ENCODE peak calls at places on chromosomes 2 and 18, in eight cellular contexts. One of them, this sample, is unnamed. For H3K27me3, the result is how much of the 10 kb centered on the place peaks cover.

GRCh38 chr2:100919316-100919715 is 82.8 kb upstream of the RPL31 start:
- DNase-seq in BE2C: peak
- DNase-seq in IMR-90: no peak
- DNase-seq in left ventricle myocardium inferior: no peak
- DNase-seq in GM23338: peak
- DNase-seq in heart left ventricle: no peak
- DNase-seq in bronchial epithelial cell: no peak
- DNase-seq in ascending aorta: no peak
- DNase-seq in this sample: no peak

GRCh38 chr18:58953627-58954026 is 89.0 kb downstream of the ZNF532 start:
- DNase-seq in left ventricle myocardium inferior: peak
- DNase-seq in heart left ventricle: peak
- DNase-seq in BE2C: peak
- DNase-seq in GM23338: no peak
- DNase-seq in bronchial epithelial cell: no peak
- DNase-seq in ascending aorta: no peak
- DNase-seq in IMR-90: no peak
- DNase-seq in this sample: no peak

GRCh38 chr18:35345460-35345921 is 1.3 kb upstream of the ZNF24 start:
- DNase-seq in bronchial epithelial cell: no peak
- DNase-seq in left ventricle myocardium inferior: no peak
- DNase-seq in IMR-90: no peak
- DNase-seq in ascending aorta: no peak
- DNase-seq in GM23338: peak
- DNase-seq in heart left ventricle: no peak
- DNase-seq in BE2C: no peak
- DNase-seq in this sample: no peak

GRCh38 chr2:11044201-11044600 is 111.1 kb upstream of the SLC66A3 start:
- DNase-seq in heart left ventricle: no peak
- DNase-seq in BE2C: no peak
- DNase-seq in ascending aorta: no peak
- DNase-seq in bronchial epithelial cell: no peak
- DNase-seq in GM23338: no peak
- DNase-seq in left ventricle myocardium inferior: no peak
- DNase-seq in IMR-90: no peak
- DNase-seq in this sample: no peak

GRCh38 chr18:61876899-61877298 is 15.9 kb downstream of the RNF152 start:
- DNase-seq in IMR-90: no peak
- DNase-seq in ascending aorta: no peak
- DNase-seq in BE2C: no peak
- DNase-seq in left ventricle myocardium inferior: no peak
- DNase-seq in bronchial epithelial cell: no peak
- DNase-seq in GM23338: no peak
- DNase-seq in heart left ventricle: no peak
- DNase-seq in this sample: no peak

GRCh38 chr2:206800501-206801416 is 35.4 kb downstream of the FASTKD2 start:
- DNase-seq in left ventricle myocardium inferior: peak
- DNase-seq in ascending aorta: no peak
- DNase-seq in heart left ventricle: peak
- DNase-seq in bronchial epithelial cell: peak
- DNase-seq in GM23338: peak
- DNase-seq in IMR-90: peak
- DNase-seq in BE2C: peak
- DNase-seq in this sample: peak

GRCh38 chr2:169709970-169710369 is 15.7 kb downstream of the PHOSPHO2 start:
- DNase-seq in BE2C: no peak
- DNase-seq in IMR-90: no peak
- DNase-seq in ascending aorta: no peak
- DNase-seq in left ventricle myocardium inferior: no peak
- DNase-seq in GM23338: no peak
- DNase-seq in bronchial epithelial cell: peak
- DNase-seq in heart left ventricle: no peak
- DNase-seq in this sample: no peak

GRCh38 chr2:238895901-238896600 is 48.2 kb downstream of the TWIST2 start:
- DNase-seq in IMR-90: peak
- DNase-seq in bronchial epithelial cell: no peak
- DNase-seq in ascending aorta: no peak
- DNase-seq in heart left ventricle: peak
- DNase-seq in left ventricle myocardium inferior: peak
- DNase-seq in BE2C: no peak
- DNase-seq in GM23338: peak
- DNase-seq in this sample: no peak

GRCh38 chr2:234674781-234675201 is 177.9 kb upstream of the ARL4C start:
- DNase-seq in BE2C: no peak
- DNase-seq in bronchial epithelial cell: peak
- DNase-seq in IMR-90: peak
- DNase-seq in GM23338: no peak
- DNase-seq in heart left ventricle: no peak
- DNase-seq in ascending aorta: no peak
- DNase-seq in left ventricle myocardium inferior: no peak
- DNase-seq in this sample: no peak

GRCh38 chr18:58117685-58118403 is 73.8 kb downstream of the NEDD4L start:
- DNase-seq in heart left ventricle: no peak
- DNase-seq in left ventricle myocardium inferior: no peak
- DNase-seq in GM23338: no peak
- DNase-seq in bronchial epithelial cell: peak
- DNase-seq in BE2C: peak
- DNase-seq in IMR-90: peak
- DNase-seq in ascending aorta: no peak
- DNase-seq in this sample: peak

GRCh38 chr2:130150181-130151144 is 5.6 kb upstream of the CCDC74B start:
- DNase-seq in GM23338: peak
- DNase-seq in bronchial epithelial cell: no peak
- DNase-seq in ascending aorta: no peak
- DNase-seq in IMR-90: no peak
- DNase-seq in left ventricle myocardium inferior: no peak
- DNase-seq in BE2C: no peak
- DNase-seq in heart left ventricle: no peak
- DNase-seq in this sample: peak

GRCh38 chr2:16217271-16217670 is 276.9 kb downstream of the MYCN start:
- DNase-seq in IMR-90: no peak
- DNase-seq in heart left ventricle: no peak
- DNase-seq in GM23338: no peak
- DNase-seq in left ventricle myocardium inferior: no peak
- DNase-seq in ascending aorta: no peak
- DNase-seq in bronchial epithelial cell: no peak
- DNase-seq in BE2C: peak
- DNase-seq in this sample: no peak

GRCh38 chr18:73975266-73975665 is 172.4 kb downstream of the FBXO15 start:
- DNase-seq in heart left ventricle: no peak
- DNase-seq in GM23338: no peak
- DNase-seq in ascending aorta: no peak
- DNase-seq in BE2C: no peak
- DNase-seq in left ventricle myocardium inferior: no peak
- DNase-seq in bronchial epithelial cell: no peak
- DNase-seq in IMR-90: peak
- DNase-seq in this sample: no peak

GRCh38 chr2:172672114-172672513 is 63.5 kb upstream of the RAPGEF4 start:
- DNase-seq in BE2C: no peak
- DNase-seq in ascending aorta: no peak
- DNase-seq in bronchial epithelial cell: peak
- DNase-seq in left ventricle myocardium inferior: no peak
- DNase-seq in IMR-90: peak
- DNase-seq in GM23338: no peak
- DNase-seq in heart left ventricle: no peak
- DNase-seq in this sample: no peak

GRCh38 chr18:5295231-5295920 is at the start of gene ZBTB14:
- DNase-seq in IMR-90: peak
- DNase-seq in heart left ventricle: peak
- DNase-seq in ascending aorta: no peak
- DNase-seq in bronchial epithelial cell: peak
- DNase-seq in BE2C: peak
- DNase-seq in GM23338: peak
- DNase-seq in left ventricle myocardium inferior: peak
- DNase-seq in this sample: peak

GRCh38 chr18:75831960-75832359 is 404.5 kb upstream of the SMIM21 start:
- DNase-seq in BE2C: no peak
- DNase-seq in left ventricle myocardium inferior: no peak
- DNase-seq in GM23338: no peak
- DNase-seq in bronchial epithelial cell: no peak
- DNase-seq in ascending aorta: no peak
- DNase-seq in heart left ventricle: no peak
- DNase-seq in IMR-90: no peak
- DNase-seq in this sample: no peak

GRCh38 chr2:121519732-121520640 is 10.7 kb upstream of the RNU4ATAC start:
- DNase-seq in BE2C: no peak
- DNase-seq in bronchial epithelial cell: no peak
- DNase-seq in IMR-90: peak
- DNase-seq in left ventricle myocardium inferior: no peak
- DNase-seq in heart left ventricle: no peak
- DNase-seq in GM23338: no peak
- DNase-seq in ascending aorta: no peak
- DNase-seq in this sample: no peak

GRCh38 chr18:37564796-37565137 is 831 bp downstream of the CELF4 start:
- DNase-seq in left ventricle myocardium inferior: peak
- DNase-seq in GM23338: peak
- DNase-seq in BE2C: no peak
- DNase-seq in ascending aorta: no peak
- DNase-seq in heart left ventricle: peak
- DNase-seq in bronchial epithelial cell: peak
- DNase-seq in IMR-90: peak
- DNase-seq in this sample: no peak

GRCh38 chr18:32764611-32765244 is 8.1 kb downstream of the KLHL14 start:
- DNase-seq in left ventricle myocardium inferior: no peak
- DNase-seq in IMR-90: no peak
- DNase-seq in heart left ventricle: no peak
- DNase-seq in GM23338: no peak
- DNase-seq in BE2C: no peak
- DNase-seq in ascending aorta: no peak
- DNase-seq in bronchial epithelial cell: no peak
- DNase-seq in this sample: no peak

GRCh38 chr2:197673606-197674005 is 1.8 kb downstream of the RFTN2 start:
- DNase-seq in left ventricle myocardium inferior: no peak
- DNase-seq in bronchial epithelial cell: no peak
- DNase-seq in heart left ventricle: no peak
- DNase-seq in ascending aorta: no peak
- DNase-seq in GM23338: no peak
- DNase-seq in IMR-90: no peak
- DNase-seq in BE2C: no peak
- DNase-seq in this sample: no peak

GRCh38 chr18:63158676-63159291 is 160.8 kb downstream of the BCL2 start:
- DNase-seq in bronchial epithelial cell: no peak
- DNase-seq in heart left ventricle: no peak
- DNase-seq in left ventricle myocardium inferior: no peak
- DNase-seq in GM23338: no peak
- DNase-seq in BE2C: no peak
- DNase-seq in ascending aorta: no peak
- DNase-seq in IMR-90: no peak
- DNase-seq in this sample: no peak

DNA sequence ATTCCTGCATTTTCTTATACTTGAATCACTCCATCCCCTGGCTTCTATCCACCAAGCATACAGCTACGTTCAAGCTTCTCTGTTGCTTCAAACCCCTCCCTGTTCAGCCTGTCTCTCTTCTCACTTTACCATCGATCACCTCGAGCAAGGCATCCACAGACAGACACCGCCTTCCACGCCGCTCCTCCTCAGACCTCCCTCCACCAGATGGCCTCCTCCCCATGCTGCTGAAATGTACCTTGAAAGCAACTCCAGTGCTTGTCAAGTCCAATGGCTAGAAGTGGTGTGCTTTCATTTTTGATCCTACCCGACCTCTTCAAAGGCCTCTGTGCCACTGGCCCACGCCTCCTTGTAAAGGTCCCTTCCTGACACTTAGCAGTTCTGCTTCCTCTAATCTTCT is 131.3 kb upstream of the ACAA2 start:
- DNase-seq in ascending aorta: no peak
- DNase-seq in heart left ventricle: no peak
- DNase-seq in left ventricle myocardium inferior: no peak
- DNase-seq in GM23338: peak
- DNase-seq in BE2C: peak
- DNase-seq in IMR-90: peak
- DNase-seq in bronchial epithelial cell: no peak
- DNase-seq in this sample: peak
- TF ChIP-seq CTCF in ascending aorta: peak
- TF ChIP-seq CTCF in heart left ventricle: no peak
- TF ChIP-seq CTCF in left ventricle myocardium inferior: peak
- TF ChIP-seq CTCF in GM23338: no peak
- TF ChIP-seq CTCF in BE2C: peak
- TF ChIP-seq CTCF in IMR-90: no peak
- TF ChIP-seq CTCF in bronchial epithelial cell: no peak
- TF ChIP-seq CTCF in this sample: no peak

GRCh38 chr2:201261471-201261870 is 1.1 kb downstream of the CASP8 start:
- DNase-seq in left ventricle myocardium inferior: no peak
- DNase-seq in ascending aorta: no peak
- DNase-seq in IMR-90: no peak
- DNase-seq in GM23338: peak
- DNase-seq in bronchial epithelial cell: no peak
- DNase-seq in heart left ventricle: no peak
- DNase-seq in BE2C: no peak
- DNase-seq in this sample: no peak
- H3K4me3 ChIP-seq in left ventricle myocardium inferior: no peak
- H3K4me3 ChIP-seq in ascending aorta: no peak
- H3K4me3 ChIP-seq in IMR-90: no peak
- H3K4me3 ChIP-seq in GM23338: no peak
- H3K4me3 ChIP-seq in bronchial epithelial cell: no peak
- H3K4me3 ChIP-seq in heart left ventricle: peak
- H3K4me3 ChIP-seq in BE2C: no peak
- H3K4me3 ChIP-seq in this sample: no peak

GRCh38 chr2:127673304-127674069 is 1.8 kb downstream of the LIMS2 start:
- DNase-seq in BE2C: no peak
- DNase-seq in heart left ventricle: no peak
- DNase-seq in left ventricle myocardium inferior: no peak
- DNase-seq in bronchial epithelial cell: no peak
- DNase-seq in GM23338: no peak
- DNase-seq in ascending aorta: no peak
- DNase-seq in IMR-90: no peak
- DNase-seq in this sample: no peak

GRCh38 chr2:127672341-127673303 is 2.7 kb downstream of the LIMS2 start:
- DNase-seq in bronchial epithelial cell: no peak
- DNase-seq in ascending aorta: no peak
- DNase-seq in GM23338: no peak
- DNase-seq in BE2C: no peak
- DNase-seq in IMR-90: no peak
- DNase-seq in left ventricle myocardium inferior: no peak
- DNase-seq in heart left ventricle: no peak
- DNase-seq in this sample: no peak

GRCh38 chr2:127675335-127676261 is at the start of gene LIMS2:
- DNase-seq in left ventricle myocardium inferior: peak
- DNase-seq in ascending aorta: no peak
- DNase-seq in heart left ventricle: peak
- DNase-seq in IMR-90: peak
- DNase-seq in GM23338: peak
- DNase-seq in BE2C: no peak
- DNase-seq in bronchial epithelial cell: no peak
- DNase-seq in this sample: peak

GRCh38 chr2:127676906-127677305 is 1.6 kb upstream of the LIMS2 start:
- DNase-seq in heart left ventricle: no peak
- DNase-seq in GM23338: no peak
- DNase-seq in left ventricle myocardium inferior: no peak
- DNase-seq in bronchial epithelial cell: no peak
- DNase-seq in IMR-90: no peak
- DNase-seq in BE2C: no peak
- DNase-seq in ascending aorta: no peak
- DNase-seq in this sample: no peak

GRCh38 chr2:127674241-127675209 is 805 bp downstream of the LIMS2 start:
- DNase-seq in GM23338: peak
- DNase-seq in ascending aorta: peak
- DNase-seq in left ventricle myocardium inferior: peak
- DNase-seq in heart left ventricle: no peak
- DNase-seq in BE2C: no peak
- DNase-seq in bronchial epithelial cell: no peak
- DNase-seq in IMR-90: no peak
- DNase-seq in this sample: peak
- H3K27me3 ChIP-seq in GM23338: half or more
- H3K27me3 ChIP-seq in ascending aorta: under half
- H3K27me3 ChIP-seq in left ventricle myocardium inferior: under half
- H3K27me3 ChIP-seq in heart left ventricle: under half
- H3K27me3 ChIP-seq in BE2C: under half
- H3K27me3 ChIP-seq in bronchial epithelial cell: under half
- H3K27me3 ChIP-seq in IMR-90: under half
- H3K27me3 ChIP-seq in this sample: under half

GRCh38 chr2:163752252-163752651 is 16.4 kb upstream of the FIGN start:
- DNase-seq in BE2C: no peak
- DNase-seq in heart left ventricle: no peak
- DNase-seq in left ventricle myocardium inferior: no peak
- DNase-seq in IMR-90: no peak
- DNase-seq in GM23338: peak
- DNase-seq in bronchial epithelial cell: peak
- DNase-seq in ascending aorta: no peak
- DNase-seq in this sample: no peak
- TF ChIP-seq CTCF in BE2C: no peak
- TF ChIP-seq CTCF in heart left ventricle: no peak
- TF ChIP-seq CTCF in left ventricle myocardium inferior: no peak
- TF ChIP-seq CTCF in IMR-90: no peak
- TF ChIP-seq CTCF in GM23338: no peak
- TF ChIP-seq CTCF in bronchial epithelial cell: no peak
- TF ChIP-seq CTCF in ascending aorta: no peak
- TF ChIP-seq CTCF in this sample: no peak